ENCODE peak calls at places on chromosomes 16 and 17, in ten cellular contexts. S is stimulated activated CD4-positive, alpha-beta T cell treated with anti-CD3 and anti-CD28 coated beads, Interleukin-4, amount 100 ng/mL, for 24 hours; H is dermis blood vessel endothelial cell; Q is neuronal stem cell; E is coronary artery; J is NT2/D1; P is tibial nerve; G is stimulated activated CD8-positive, alpha-beta memory T cell treated with anti-CD3 and anti-CD28 coated beads, Interleukin-7, amount 100 ng/mL, for 4 hours; Z is activated CD4-positive, alpha-beta T cell treated with anti-CD3 and anti-CD28 coated beads for 1 hour; Y is T1000. U is an unnamed sample.

GRCh38 chr17:21072623-21073278 is 29.9 kb upstream of the USP22 start:
- DNase-seq in S (no peak), H (no peak), Q (no peak), E (no peak), J (no peak), P (no peak), G (no peak), Z (no peak), Y (no peak), U (no peak)

GRCh38 chr16:3618782-3619166 is 7.4 kb upstream of the SLX4 start:
- DNase-seq in S (no peak), H (peak; percentile 11), Q (no peak), E (no peak), J (no peak), P (no peak), G (no peak), Z (no peak), Y (no peak), U (no peak)

GRCh38 chr16:48511716-48512115 is 98.3 kb downstream of the N4BP1 start:
- DNase-seq in S (no peak), H (no peak), Q (no peak), E (peak; percentile 53), J (no peak), P (no peak), G (no peak), Z (no peak), Y (no peak), U (no peak)

GRCh38 chr16:25691519-25692091 is at the start of gene HS3ST4:
- DNase-seq in S (no peak), H (no peak), Q (peak; percentile 61), E (no peak), J (no peak), P (no peak), G (no peak), Z (no peak), Y (no peak), U (no peak)

GRCh38 chr17:49260011-49260921 is 29.7 kb upstream of the PHOSPHO1 start:
- DNase-seq in S (peak; percentile 59), H (peak; percentile 91), Q (peak; percentile 37), E (peak; percentile 79), J (no peak), P (peak; percentile 24), G (peak; percentile 71), Z (peak; percentile 28), Y (peak; percentile 37), U (peak; percentile 81)

GRCh38 chr17:78394209-78394608 is 15.8 kb downstream of the PGS1 start:
- DNase-seq in S (no peak), H (no peak), Q (no peak), E (no peak), J (no peak), P (no peak), G (no peak), Z (no peak), Y (no peak), U (no peak)

GRCh38 chr17:79162012-79162577 is 87.5 kb downstream of the ENGASE start:
- DNase-seq in S (no peak), H (no peak), Q (no peak), E (no peak), J (no peak), P (no peak), G (no peak), Z (no peak), Y (no peak), U (no peak)

GRCh38 chr17:49404371-49404770 is 10.3 kb downstream of the PHB1 start:
- DNase-seq in S (no peak), H (no peak), Q (no peak), E (no peak), J (no peak), P (no peak), G (no peak), Z (no peak), Y (no peak), U (no peak)